ENCODE peak calls at places on chromosomes 6 and 20, in eight cellular contexts. One of them, this sample, is unnamed.

GRCh38 chr6:108116781-108117426 is 42.4 kb upstream of the OSTM1 start:
- DNase-seq in EL: no peak
- DNase-seq in NCI-H345: no peak
- DNase-seq in central memory CD4-positive, alpha-beta T cell: no peak
- DNase-seq in iPS-NIHi11: no peak
- DNase-seq in IMR-90: no peak
- DNase-seq in activated naive CD8-positive, alpha-beta T cell treated with anti-CD3 and anti-CD28 coated beads, Interleukin-2, amount 50 U/mL, for 24 hours: no peak
- DNase-seq in left colon: peak; percentile 12
- DNase-seq in this sample: no peak

GRCh38 chr6:110399219-110400071 is 15.9 kb downstream of the DDO start:
- DNase-seq in IMR-90: no peak
- DNase-seq in EL: no peak
- DNase-seq in left colon: no peak
- DNase-seq in iPS-NIHi11: no peak
- DNase-seq in central memory CD4-positive, alpha-beta T cell: no peak
- DNase-seq in activated naive CD8-positive, alpha-beta T cell treated with anti-CD3 and anti-CD28 coated beads, Interleukin-2, amount 50 U/mL, for 24 hours: no peak
- DNase-seq in NCI-H345: no peak
- DNase-seq in this sample: peak; percentile 9

GRCh38 chr6:125824946-125825786 is 34.4 kb downstream of the NCOA7 start:
- DNase-seq in left colon: no peak
- DNase-seq in iPS-NIHi11: no peak
- DNase-seq in activated naive CD8-positive, alpha-beta T cell treated with anti-CD3 and anti-CD28 coated beads, Interleukin-2, amount 50 U/mL, for 24 hours: no peak
- DNase-seq in NCI-H345: no peak
- DNase-seq in IMR-90: no peak
- DNase-seq in EL: no peak
- DNase-seq in central memory CD4-positive, alpha-beta T cell: no peak
- DNase-seq in this sample: no peak

GRCh38 chr6:90184334-90185298 is 112.0 kb downstream of the BACH2 start:
- DNase-seq in NCI-H345: peak; percentile 95
- DNase-seq in EL: peak; percentile 25
- DNase-seq in left colon: no peak
- DNase-seq in central memory CD4-positive, alpha-beta T cell: no peak
- DNase-seq in activated naive CD8-positive, alpha-beta T cell treated with anti-CD3 and anti-CD28 coated beads, Interleukin-2, amount 50 U/mL, for 24 hours: no peak
- DNase-seq in iPS-NIHi11: no peak
- DNase-seq in IMR-90: peak; percentile 73
- DNase-seq in this sample: peak; percentile 54

GRCh38 chr20:62344782-62345181 is 22.3 kb downstream of the LAMA5 start:
- DNase-seq in IMR-90: peak; percentile 91
- DNase-seq in left colon: no peak
- DNase-seq in central memory CD4-positive, alpha-beta T cell: no peak
- DNase-seq in activated naive CD8-positive, alpha-beta T cell treated with anti-CD3 and anti-CD28 coated beads, Interleukin-2, amount 50 U/mL, for 24 hours: no peak
- DNase-seq in NCI-H345: no peak
- DNase-seq in iPS-NIHi11: no peak
- DNase-seq in EL: no peak
- DNase-seq in this sample: peak; percentile 48

GRCh38 chr6:89644864-89645263 is 6.3 kb upstream of the LYRM2 start:
- DNase-seq in iPS-NIHi11: no peak
- DNase-seq in left colon: no peak
- DNase-seq in central memory CD4-positive, alpha-beta T cell: no peak
- DNase-seq in EL: peak; percentile 18
- DNase-seq in NCI-H345: no peak
- DNase-seq in activated naive CD8-positive, alpha-beta T cell treated with anti-CD3 and anti-CD28 coated beads, Interleukin-2, amount 50 U/mL, for 24 hours: no peak
- DNase-seq in IMR-90: no peak
- DNase-seq in this sample: peak; percentile 6

GRCh38 chr6:87702589-87702945 is 534 bp upstream of the AKIRIN2 start:
- DNase-seq in NCI-H345: peak; percentile 54
- DNase-seq in left colon: no peak
- DNase-seq in activated naive CD8-positive, alpha-beta T cell treated with anti-CD3 and anti-CD28 coated beads, Interleukin-2, amount 50 U/mL, for 24 hours: no peak
- DNase-seq in iPS-NIHi11: peak; percentile 39
- DNase-seq in EL: peak; percentile 52
- DNase-seq in central memory CD4-positive, alpha-beta T cell: no peak
- DNase-seq in IMR-90: peak; percentile 76
- DNase-seq in this sample: peak; percentile 80

GRCh38 chr6:10429638-10430427 is 15.0 kb upstream of the TFAP2A start:
- DNase-seq in central memory CD4-positive, alpha-beta T cell: no peak
- DNase-seq in NCI-H345: peak; percentile 34
- DNase-seq in IMR-90: peak; percentile 52
- DNase-seq in EL: peak; percentile 79
- DNase-seq in left colon: no peak
- DNase-seq in activated naive CD8-positive, alpha-beta T cell treated with anti-CD3 and anti-CD28 coated beads, Interleukin-2, amount 50 U/mL, for 24 hours: no peak
- DNase-seq in iPS-NIHi11: peak; percentile 46
- DNase-seq in this sample: peak; percentile 75

This sample was measured in RPMI7951.